ENCODE peak calls at places on chromosome 2, in seven cellular contexts. G is psoas muscle; B is upper lobe of right lung; C is bronchial epithelial cell; U is AG09309; X is CD4-positive, alpha-beta memory T cell; S is fibroblast of lung. R is an unnamed sample.
A peak's percentile ranks its signal among the peaks of the same experiment; 100 is the strongest.

GRCh38 chr2:15485949-15486348 is 75.2 kb downstream of the NBAS start:
- DNase-seq in G (no peak), B (no peak), C (no peak), U (no peak), X (no peak), S (no peak), R (no peak)

GRCh38 chr2:55957142-55957541 is 33.6 kb upstream of the EFEMP1 start:
- DNase-seq in G (no peak), B (no peak), C (no peak), U (no peak), X (no peak), S (peak; percentile 9), R (peak; percentile 45)

GRCh38 chr2:151374426-151374825 is 17.0 kb downstream of the TNFAIP6 start:
- DNase-seq in G (no peak), B (no peak), C (peak; percentile 91), U (peak; percentile 70), X (no peak), S (peak; percentile 78), R (peak; percentile 87)

GRCh38 chr2:155703048-155703447 is 629.5 kb downstream of the NR4A2 start:
- DNase-seq in G (no peak), B (no peak), C (no peak), U (no peak), X (no peak), S (no peak), R (no peak)

GRCh38 chr2:165530-165929 is 98.3 kb downstream of the SH3YL1 start:
- DNase-seq in G (no peak), B (no peak), C (no peak), U (no peak), X (no peak), S (no peak), R (no peak)

GRCh38 chr2:12534646-12535263 is 182.0 kb upstream of the TRIB2 start:
- DNase-seq in G (no peak), B (no peak), C (peak; percentile 79), U (peak; percentile 98), X (no peak), S (peak; percentile 91), R (peak; percentile 97)

GRCh38 chr2:88127888-88128653 is at the start of gene FABP1:
- DNase-seq in G (no peak), B (no peak), C (no peak), U (no peak), X (no peak), S (no peak), R (no peak)

GRCh38 chr2:191942114-191943103 is 95.5 kb upstream of the CAVIN2 start:
- DNase-seq in G (no peak), B (no peak), C (peak; percentile 80), U (no peak), X (no peak), S (peak; percentile 37), R (no peak)

GRCh38 chr2:230441188-230441897 is 25.3 kb downstream of the SP100 start:
- DNase-seq in G (peak; percentile 34), B (no peak), C (no peak), U (no peak), X (peak; percentile 70), S (peak; percentile 72), R (peak; percentile 57)

GRCh38 chr2:67626656-67627055 is 229.5 kb downstream of the ETAA1 start:
- DNase-seq in G (no peak), B (no peak), C (no peak), U (no peak), X (no peak), S (peak; percentile 43), R (peak; percentile 76)

GRCh38 chr2:167271941-167272340 is 383.7 kb downstream of the XIRP2 start:
- DNase-seq in G (no peak), B (no peak), C (no peak), U (no peak), X (no peak), S (no peak), R (no peak)

GRCh38 chr2:130806370-130806769 is 30.3 kb upstream of the ARHGEF4 start:
- DNase-seq in G (no peak), B (no peak), C (no peak), U (no peak), X (peak; percentile 18), S (no peak), R (no peak)

GRCh38 chr2:197255550-197255949 is 55.0 kb downstream of the ANKRD44 start:
- DNase-seq in G (peak; percentile 74), B (peak; percentile 83), C (no peak), U (no peak), X (peak; percentile 80), S (peak; percentile 47), R (no peak)

GRCh38 chr2:15223887-15224286 is 337.2 kb downstream of the NBAS start:
- DNase-seq in G (no peak), B (no peak), C (peak; percentile 95), U (peak; percentile 64), X (no peak), S (peak; percentile 59), R (peak; percentile 88)

GRCh38 chr2:232260075-232260474 is 118.5 kb upstream of the ALPP start:
- DNase-seq in G (no peak), B (no peak), C (peak; percentile 68), U (peak; percentile 71), X (no peak), S (peak; percentile 80), R (peak; percentile 90)

GRCh38 chr2:190860985-190861721 is 19.5 kb upstream of the GLS start:
- DNase-seq in G (no peak), B (no peak), C (no peak), U (peak; percentile 70), X (no peak), S (no peak), R (no peak)

GRCh38 chr2:197092431-197092830 is 165.9 kb upstream of the PGAP1 start:
- DNase-seq in G (no peak), B (no peak), C (no peak), U (peak; percentile 54), X (no peak), S (peak; percentile 94), R (peak; percentile 85)

GRCh38 chr2:74416721-74417120 is 4.7 kb downstream of the C2orf81 start:
- DNase-seq in G (no peak), B (no peak), C (no peak), U (no peak), X (no peak), S (no peak), R (no peak)

GRCh38 chr2:222690564-222691200 is 19.2 kb downstream of the MOGAT1 start:
- DNase-seq in G (peak; percentile 85), B (peak; percentile 83), C (peak; percentile 56), U (no peak), X (peak; percentile 65), S (peak; percentile 83), R (peak; percentile 76)

GRCh38 chr2:150588210-150588870 is 100.9 kb upstream of the RND3 start:
- DNase-seq in G (no peak), B (no peak), C (no peak), U (no peak), X (no peak), S (peak; percentile 53), R (peak; percentile 63)

GRCh38 chr2:226600184-226600583 is 199.4 kb downstream of the IRS1 start:
- DNase-seq in G (no peak), B (no peak), C (no peak), U (no peak), X (no peak), S (no peak), R (no peak)

GRCh38 chr2:240905176-240905781 is 857 bp upstream of the CROCC2 start:
- DNase-seq in G (peak; percentile 43), B (no peak), C (no peak), U (no peak), X (no peak), S (no peak), R (no peak)

GRCh38 chr2:73232471-73233153 is 427 bp downstream of the PRADC1 start:
- DNase-seq in G (no peak), B (no peak), C (peak; percentile 15), U (no peak), X (peak; percentile 19), S (no peak), R (no peak)

GRCh38 chr2:219249203-219249980 is 3.7 kb upstream of the TUBA4B start:
- DNase-seq in G (peak; percentile 77), B (peak; percentile 89), C (peak; percentile 98), U (peak; percentile 47), X (peak; percentile 57), S (peak; percentile 91), R (peak; percentile 83)

GRCh38 chr2:219246559-219246958 is 1.3 kb downstream of the STK16 start:
- DNase-seq in G (no peak), B (no peak), C (no peak), U (no peak), X (no peak), S (no peak), R (no peak)

GRCh38 chr2:219247678-219248642 is 2.7 kb downstream of the STK16 start:
- DNase-seq in G (no peak), B (no peak), C (no peak), U (no peak), X (peak; percentile 85), S (no peak), R (no peak)

GRCh38 chr2:219250044-219250781 is 2.8 kb upstream of the TUBA4B start:
- DNase-seq in G (no peak), B (no peak), C (no peak), U (no peak), X (no peak), S (peak; percentile 36), R (no peak)

DNA sequence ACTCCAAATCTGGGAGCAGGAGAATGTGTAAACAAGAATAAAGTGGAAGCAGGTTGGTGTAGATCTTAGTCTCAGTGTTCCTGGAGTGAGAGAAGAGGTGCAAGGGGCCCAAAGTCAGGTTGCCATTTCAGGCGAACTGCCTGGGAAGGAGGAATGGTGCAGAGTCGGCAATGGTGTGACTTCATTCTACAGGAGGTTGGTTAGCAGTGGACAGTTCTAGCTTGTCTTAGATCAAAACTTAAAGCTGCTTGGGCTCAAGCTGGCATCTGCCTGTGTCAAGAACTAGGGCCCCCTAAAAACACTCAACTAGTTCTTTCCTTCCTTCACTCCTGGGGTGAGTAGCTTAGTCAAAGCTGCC is 3.5 kb downstream of the STK16 start:
- DNase-seq in G (no peak), B (no peak), C (no peak), U (no peak), X (no peak), S (no peak), R (no peak)
- H3K4me3 ChIP-seq in G (peak overlapping the region; percentile 75), B (peak overlapping the region; percentile 36), C (no peak overlapping the region), U (no peak overlapping the region), X (peak overlapping the region; percentile 65), S (no peak overlapping the region), R (no peak overlapping the region)

DNA sequence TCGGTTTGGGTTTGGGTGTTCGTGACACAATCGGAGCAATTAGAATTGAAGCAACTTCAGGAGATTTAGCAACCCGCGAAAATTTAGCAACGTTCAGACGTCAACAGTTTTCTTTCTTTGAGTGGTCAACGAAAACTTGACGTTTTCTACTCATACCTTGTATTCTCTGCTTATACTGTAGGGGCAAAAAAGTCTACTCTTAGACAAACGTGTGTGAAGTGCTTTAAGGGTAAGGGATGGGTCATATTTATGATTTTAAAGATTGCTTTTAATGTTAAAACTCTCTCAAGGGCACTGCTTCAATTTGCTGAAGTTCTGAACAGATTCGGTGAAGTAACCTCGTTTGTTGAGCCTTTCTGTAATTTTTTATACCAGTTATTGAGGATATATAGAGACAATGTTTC is 9.5 kb downstream of the OTX1 start:
- DNase-seq in G (no peak), B (no peak), C (peak; percentile 30), U (no peak), X (no peak), S (peak; percentile 49), R (peak; percentile 10)
- H3K4me3 ChIP-seq in G (peak overlapping the region; percentile 54), B (no peak overlapping the region), C (peak overlapping the region; percentile 19), U (no peak overlapping the region), X (no peak overlapping the region), S (no peak overlapping the region), R (no peak overlapping the region)

GRCh38 chr2:177164131-177164530 is 48.5 kb upstream of the HNRNPA3 start:
- DNase-seq in G (no peak), B (no peak), C (no peak), U (no peak), X (no peak), S (no peak), R (peak; percentile 7)
- H3K4me3 ChIP-seq in G (peak overlapping the region; percentile 69), B (peak overlapping the region; percentile 52), C (no peak overlapping the region), U (peak overlapping the region; percentile 25), X (no peak overlapping the region), S (peak overlapping the region; percentile 52), R (peak overlapping the region; percentile 22)

GRCh38 chr2:158477202-158477601 is 20.4 kb downstream of the PKP4 start:
- DNase-seq in G (no peak), B (no peak), C (no peak), U (no peak), X (peak; percentile 30), S (no peak), R (no peak)
- H3K4me3 ChIP-seq in G (no peak overlapping the region), B (no peak overlapping the region), C (no peak overlapping the region), U (no peak overlapping the region), X (no peak overlapping the region), S (no peak overlapping the region), R (no peak overlapping the region)